ENCODE peak calls at places on chromosomes 4 and X, in eight cellular contexts. B, W, Y, F, H, J, G and O are unnamed samples.

GRCh38 chr4:54218736-54219135 is 10.4 kb upstream of the PDGFRA start:
- DNase-seq in G (no peak), W (no peak), H (no peak), Y (no peak), F (no peak), J (no peak), B (no peak), O (no peak)

GRCh38 chrX:119147486-119147885 is 19.9 kb upstream of the KIAA1210 start:
- DNase-seq in H (no peak), F (no peak), B (no peak), J (no peak), W (no peak), G (no peak), Y (no peak), O (no peak)

GRCh38 chrX:108001218-108001814 is 19.1 kb upstream of the TEX13B start:
- DNase-seq in H (peak), Y (no peak), J (peak), B (peak), F (no peak), W (no peak), G (no peak), O (no peak)

GRCh38 chr4:13905543-13905942 is 278.0 kb upstream of the BOD1L1 start:
- DNase-seq in F (no peak), W (no peak), J (no peak), G (no peak), Y (no peak), B (no peak), H (no peak), O (no peak)

GRCh38 chr4:47662975-47663374 is 174.9 kb downstream of the CORIN start:
- DNase-seq in H (peak), J (no peak), G (peak), Y (no peak), W (no peak), B (no peak), F (no peak), O (no peak)

GRCh38 chr4:122889726-122890125 is 32.7 kb downstream of the NUDT6 start:
- DNase-seq in W (no peak), B (no peak), F (no peak), J (no peak), G (no peak), Y (no peak), H (peak), O (no peak)

GRCh38 chr4:59553063-59553738 is 1646.9 kb upstream of the ADGRL3 start:
- DNase-seq in B (no peak), H (peak), Y (no peak), J (peak), W (no peak), F (no peak), G (no peak), O (no peak)

GRCh38 chr4:142265536-142265935 is 580.6 kb downstream of the INPP4B start:
- DNase-seq in W (no peak), F (no peak), J (no peak), B (no peak), G (no peak), H (peak), Y (no peak), O (no peak)

GRCh38 chr4:72110886-72111285 is 79.1 kb downstream of the NPFFR2 start:
- DNase-seq in G (no peak), B (no peak), J (no peak), F (no peak), H (no peak), Y (no peak), W (no peak), O (no peak)